ENCODE peak calls at places on chromosomes 1 and 21, in nine cellular contexts. One of them, this sample, is unnamed.
A peak's percentile ranks its signal among the peaks of the same experiment; 100 is the strongest.

GRCh38 chr1:3190256-3191041 is 121.4 kb downstream of the PRDM16 start:
- DNase-seq in choroid plexus epithelial cell: no peak
- DNase-seq in MM.1S: no peak
- DNase-seq in BJ: no peak
- DNase-seq in neural progenitor cell: peak; percentile 36
- DNase-seq in RWPE2: no peak
- DNase-seq in heart left ventricle: no peak
- DNase-seq in tibial artery: no peak
- DNase-seq in right lobe of liver: no peak
- DNase-seq in this sample: no peak

GRCh38 chr1:90924982-90925381 is 96.9 kb downstream of the ZNF644 start:
- DNase-seq in choroid plexus epithelial cell: peak; percentile 62
- DNase-seq in MM.1S: no peak
- DNase-seq in BJ: no peak
- DNase-seq in neural progenitor cell: peak; percentile 86
- DNase-seq in RWPE2: no peak
- DNase-seq in heart left ventricle: no peak
- DNase-seq in tibial artery: no peak
- DNase-seq in right lobe of liver: no peak
- DNase-seq in this sample: no peak

GRCh38 chr1:167056529-167057296 is 33.5 kb downstream of the GPA33 start:
- DNase-seq in choroid plexus epithelial cell: no peak
- DNase-seq in MM.1S: no peak
- DNase-seq in BJ: no peak
- DNase-seq in neural progenitor cell: peak; percentile 49
- DNase-seq in RWPE2: no peak
- DNase-seq in heart left ventricle: no peak
- DNase-seq in tibial artery: no peak
- DNase-seq in right lobe of liver: no peak
- DNase-seq in this sample: no peak

GRCh38 chr1:179369751-179370341 is 4.1 kb downstream of the AXDND1 start:
- DNase-seq in choroid plexus epithelial cell: peak; percentile 86
- DNase-seq in MM.1S: peak; percentile 85
- DNase-seq in BJ: no peak
- DNase-seq in neural progenitor cell: peak; percentile 75
- DNase-seq in RWPE2: no peak
- DNase-seq in heart left ventricle: no peak
- DNase-seq in tibial artery: no peak
- DNase-seq in right lobe of liver: no peak
- DNase-seq in this sample: no peak

GRCh38 chr1:1954831-1955441 is 35.9 kb upstream of the TMEM52 start:
- DNase-seq in choroid plexus epithelial cell: no peak
- DNase-seq in MM.1S: no peak
- DNase-seq in BJ: no peak
- DNase-seq in neural progenitor cell: no peak
- DNase-seq in RWPE2: no peak
- DNase-seq in heart left ventricle: no peak
- DNase-seq in tibial artery: no peak
- DNase-seq in right lobe of liver: no peak
- DNase-seq in this sample: no peak

GRCh38 chr1:53189061-53189460 is 7.6 kb upstream of the CPT2 start:
- DNase-seq in choroid plexus epithelial cell: no peak
- DNase-seq in MM.1S: no peak
- DNase-seq in BJ: no peak
- DNase-seq in neural progenitor cell: no peak
- DNase-seq in RWPE2: no peak
- DNase-seq in heart left ventricle: no peak
- DNase-seq in tibial artery: no peak
- DNase-seq in right lobe of liver: no peak
- DNase-seq in this sample: no peak

GRCh38 chr1:17531682-17532487 is 7.6 kb upstream of the ARHGEF10L start:
- DNase-seq in choroid plexus epithelial cell: peak; percentile 45
- DNase-seq in MM.1S: no peak
- DNase-seq in BJ: no peak
- DNase-seq in neural progenitor cell: peak; percentile 6
- DNase-seq in RWPE2: no peak
- DNase-seq in heart left ventricle: peak; percentile 68
- DNase-seq in tibial artery: peak; percentile 82
- DNase-seq in right lobe of liver: no peak
- DNase-seq in this sample: no peak

GRCh38 chr1:60504206-60504868 is 430.8 kb upstream of the C1orf87 start:
- DNase-seq in choroid plexus epithelial cell: peak; percentile 38
- DNase-seq in MM.1S: no peak
- DNase-seq in BJ: no peak
- DNase-seq in neural progenitor cell: no peak
- DNase-seq in RWPE2: no peak
- DNase-seq in heart left ventricle: no peak
- DNase-seq in tibial artery: no peak
- DNase-seq in right lobe of liver: no peak
- DNase-seq in this sample: no peak

GRCh38 chr1:211944733-211945500 is 90.4 kb downstream of the INTS7 start:
- DNase-seq in choroid plexus epithelial cell: peak; percentile 27
- DNase-seq in MM.1S: no peak
- DNase-seq in BJ: no peak
- DNase-seq in neural progenitor cell: peak; percentile 65
- DNase-seq in RWPE2: peak; percentile 67
- DNase-seq in heart left ventricle: no peak
- DNase-seq in tibial artery: no peak
- DNase-seq in right lobe of liver: peak; percentile 93
- DNase-seq in this sample: peak; percentile 90

GRCh38 chr1:2629627-2630497 is 3.0 kb downstream of the MMEL1 start:
- DNase-seq in choroid plexus epithelial cell: no peak
- DNase-seq in MM.1S: no peak
- DNase-seq in BJ: no peak
- DNase-seq in neural progenitor cell: no peak
- DNase-seq in RWPE2: peak; percentile 51
- DNase-seq in heart left ventricle: no peak
- DNase-seq in tibial artery: no peak
- DNase-seq in right lobe of liver: peak; percentile 37
- DNase-seq in this sample: no peak

GRCh38 chr1:36133484-36133883 is 8.5 kb upstream of the COL8A2 start:
- DNase-seq in choroid plexus epithelial cell: peak; percentile 67
- DNase-seq in MM.1S: no peak
- DNase-seq in BJ: peak; percentile 88
- DNase-seq in neural progenitor cell: no peak
- DNase-seq in RWPE2: peak; percentile 92
- DNase-seq in heart left ventricle: peak; percentile 42
- DNase-seq in tibial artery: peak; percentile 74
- DNase-seq in right lobe of liver: no peak
- DNase-seq in this sample: peak; percentile 84

GRCh38 chr1:37391181-37391949 is 83.0 kb upstream of the ZC3H12A start:
- DNase-seq in choroid plexus epithelial cell: peak; percentile 3
- DNase-seq in MM.1S: no peak
- DNase-seq in BJ: no peak
- DNase-seq in neural progenitor cell: peak; percentile 86
- DNase-seq in RWPE2: no peak
- DNase-seq in heart left ventricle: no peak
- DNase-seq in tibial artery: no peak
- DNase-seq in right lobe of liver: no peak
- DNase-seq in this sample: no peak

GRCh38 chr21:14095021-14095420 is 115.7 kb downstream of the LIPI start:
- DNase-seq in choroid plexus epithelial cell: no peak
- DNase-seq in MM.1S: no peak
- DNase-seq in BJ: no peak
- DNase-seq in neural progenitor cell: peak; percentile 71
- DNase-seq in RWPE2: no peak
- DNase-seq in heart left ventricle: no peak
- DNase-seq in tibial artery: no peak
- DNase-seq in right lobe of liver: no peak
- DNase-seq in this sample: no peak

GRCh38 chr1:225962440-225962975 is 21.5 kb upstream of the LEFTY2 start:
- DNase-seq in choroid plexus epithelial cell: peak; percentile 41
- DNase-seq in MM.1S: peak; percentile 46
- DNase-seq in BJ: no peak
- DNase-seq in neural progenitor cell: peak; percentile 82
- DNase-seq in RWPE2: no peak
- DNase-seq in heart left ventricle: peak; percentile 22
- DNase-seq in tibial artery: no peak
- DNase-seq in right lobe of liver: peak; percentile 43
- DNase-seq in this sample: no peak

GRCh38 chr1:194117582-194117981 is 931.2 kb upstream of the B3GALT2 start:
- DNase-seq in choroid plexus epithelial cell: no peak
- DNase-seq in MM.1S: no peak
- DNase-seq in BJ: no peak
- DNase-seq in neural progenitor cell: peak; percentile 39
- DNase-seq in RWPE2: no peak
- DNase-seq in heart left ventricle: no peak
- DNase-seq in tibial artery: no peak
- DNase-seq in right lobe of liver: no peak
- DNase-seq in this sample: no peak

GRCh38 chr21:28827422-28827821 is 165.3 kb downstream of the LTN1 start:
- DNase-seq in choroid plexus epithelial cell: no peak
- DNase-seq in MM.1S: no peak
- DNase-seq in BJ: no peak
- DNase-seq in neural progenitor cell: no peak
- DNase-seq in RWPE2: no peak
- DNase-seq in heart left ventricle: no peak
- DNase-seq in tibial artery: no peak
- DNase-seq in right lobe of liver: no peak
- DNase-seq in this sample: no peak

GRCh38 chr1:8194481-8195227 is 123.3 kb upstream of the SLC45A1 start:
- DNase-seq in choroid plexus epithelial cell: no peak
- DNase-seq in MM.1S: no peak
- DNase-seq in BJ: no peak
- DNase-seq in neural progenitor cell: no peak
- DNase-seq in RWPE2: no peak
- DNase-seq in heart left ventricle: no peak
- DNase-seq in tibial artery: no peak
- DNase-seq in right lobe of liver: no peak
- DNase-seq in this sample: no peak

GRCh38 chr1:68954841-68955240 is 458.0 kb upstream of the DEPDC1 start:
- DNase-seq in choroid plexus epithelial cell: no peak
- DNase-seq in MM.1S: no peak
- DNase-seq in BJ: no peak
- DNase-seq in neural progenitor cell: no peak
- DNase-seq in RWPE2: no peak
- DNase-seq in heart left ventricle: no peak
- DNase-seq in tibial artery: no peak
- DNase-seq in right lobe of liver: no peak
- DNase-seq in this sample: no peak

GRCh38 chr1:207824691-207825090 is 72.8 kb downstream of the CD46 start:
- DNase-seq in choroid plexus epithelial cell: peak; percentile 59
- DNase-seq in MM.1S: no peak
- DNase-seq in BJ: no peak
- DNase-seq in neural progenitor cell: no peak
- DNase-seq in RWPE2: no peak
- DNase-seq in heart left ventricle: no peak
- DNase-seq in tibial artery: peak; percentile 66
- DNase-seq in right lobe of liver: no peak
- DNase-seq in this sample: peak; percentile 74

DNA sequence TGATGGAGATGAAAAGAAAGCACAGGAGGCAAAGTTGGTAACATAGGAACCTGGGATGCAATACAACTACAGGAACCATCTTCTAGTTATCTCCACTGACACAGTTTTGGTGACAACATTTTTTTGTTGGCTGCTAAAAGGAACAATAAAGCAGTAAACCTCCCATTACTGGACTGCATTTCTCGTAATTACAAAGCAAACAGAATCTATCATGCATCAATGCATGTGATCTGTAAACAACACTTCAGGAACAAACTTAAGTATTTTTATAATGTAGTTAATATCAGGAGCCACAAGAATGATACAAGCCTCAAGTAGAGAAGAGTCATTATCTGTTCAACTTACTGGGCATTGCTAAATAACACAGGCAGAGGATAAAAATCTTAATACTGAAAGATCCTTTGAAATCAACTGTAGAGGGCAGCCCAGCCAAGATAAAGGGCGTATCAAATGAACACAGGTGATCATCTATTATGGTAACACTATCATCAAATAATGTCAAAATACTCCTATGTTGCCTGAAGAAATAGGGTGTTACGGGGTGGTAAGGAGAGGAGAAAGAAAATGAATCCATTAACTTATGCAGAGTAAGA is 193.3 kb downstream of the EIF4G3 start:
- DNase-seq in choroid plexus epithelial cell: no peak
- DNase-seq in MM.1S: no peak
- DNase-seq in BJ: no peak
- DNase-seq in neural progenitor cell: no peak
- DNase-seq in RWPE2: no peak
- DNase-seq in heart left ventricle: no peak
- DNase-seq in tibial artery: no peak
- DNase-seq in right lobe of liver: no peak
- DNase-seq in this sample: no peak
- TF ChIP-seq CTCF in choroid plexus epithelial cell: no peak
- TF ChIP-seq CTCF in MM.1S: no peak
- TF ChIP-seq CTCF in BJ: no peak
- TF ChIP-seq CTCF in neural progenitor cell: peak; percentile 4
- TF ChIP-seq CTCF in RWPE2: no peak
- TF ChIP-seq CTCF in heart left ventricle: no peak
- TF ChIP-seq CTCF in tibial artery: no peak
- TF ChIP-seq CTCF in right lobe of liver: peak; percentile 29
- TF ChIP-seq CTCF in this sample: peak; percentile 37

GRCh38 chr21:33011462-33011861 is 14.3 kb upstream of the OLIG2 start:
- DNase-seq in choroid plexus epithelial cell: peak; percentile 56
- DNase-seq in MM.1S: no peak
- DNase-seq in BJ: no peak
- DNase-seq in neural progenitor cell: no peak
- DNase-seq in RWPE2: peak; percentile 85
- DNase-seq in heart left ventricle: no peak
- DNase-seq in tibial artery: peak; percentile 45
- DNase-seq in right lobe of liver: no peak
- DNase-seq in this sample: peak; percentile 78

GRCh38 chr21:33013618-33014017 is 12.1 kb upstream of the OLIG2 start:
- DNase-seq in choroid plexus epithelial cell: no peak
- DNase-seq in MM.1S: no peak
- DNase-seq in BJ: no peak
- DNase-seq in neural progenitor cell: peak; percentile 29
- DNase-seq in RWPE2: no peak
- DNase-seq in heart left ventricle: no peak
- DNase-seq in tibial artery: no peak
- DNase-seq in right lobe of liver: no peak
- DNase-seq in this sample: no peak

GRCh38 chr21:33007747-33008146 is 18.0 kb upstream of the OLIG2 start:
- DNase-seq in choroid plexus epithelial cell: no peak
- DNase-seq in MM.1S: no peak
- DNase-seq in BJ: no peak
- DNase-seq in neural progenitor cell: no peak
- DNase-seq in RWPE2: no peak
- DNase-seq in heart left ventricle: no peak
- DNase-seq in tibial artery: no peak
- DNase-seq in right lobe of liver: no peak
- DNase-seq in this sample: no peak
- H3K4me3 ChIP-seq in choroid plexus epithelial cell: no peak overlapping the region
- H3K4me3 ChIP-seq in MM.1S: no peak overlapping the region
- H3K4me3 ChIP-seq in BJ: no peak overlapping the region
- H3K4me3 ChIP-seq in neural progenitor cell: no peak overlapping the region
- H3K4me3 ChIP-seq in RWPE2: no peak overlapping the region
- H3K4me3 ChIP-seq in heart left ventricle: no peak overlapping the region
- H3K4me3 ChIP-seq in tibial artery: no peak overlapping the region
- H3K4me3 ChIP-seq in right lobe of liver: no peak overlapping the region
- H3K4me3 ChIP-seq in this sample: no peak overlapping the region

GRCh38 chr1:51344602-51345299 is 14.4 kb upstream of the TTC39A start:
- DNase-seq in choroid plexus epithelial cell: no peak
- DNase-seq in MM.1S: no peak
- DNase-seq in BJ: no peak
- DNase-seq in neural progenitor cell: peak; percentile 47
- DNase-seq in RWPE2: no peak
- DNase-seq in heart left ventricle: no peak
- DNase-seq in tibial artery: no peak
- DNase-seq in right lobe of liver: no peak
- DNase-seq in this sample: no peak
- TF ChIP-seq CTCF in choroid plexus epithelial cell: no peak
- TF ChIP-seq CTCF in MM.1S: no peak
- TF ChIP-seq CTCF in BJ: no peak
- TF ChIP-seq CTCF in neural progenitor cell: peak; percentile 26
- TF ChIP-seq CTCF in RWPE2: peak; percentile 35
- TF ChIP-seq CTCF in heart left ventricle: no peak
- TF ChIP-seq CTCF in tibial artery: no peak
- TF ChIP-seq CTCF in right lobe of liver: peak; percentile 29
- TF ChIP-seq CTCF in this sample: no peak

GRCh38 chr1:23977187-23977853 is 2.8 kb downstream of the SRSF10 start:
- DNase-seq in choroid plexus epithelial cell: no peak
- DNase-seq in MM.1S: peak; percentile 18
- DNase-seq in BJ: no peak
- DNase-seq in neural progenitor cell: no peak
- DNase-seq in RWPE2: no peak
- DNase-seq in heart left ventricle: no peak
- DNase-seq in tibial artery: no peak
- DNase-seq in right lobe of liver: no peak
- DNase-seq in this sample: no peak
- H3K4me3 ChIP-seq in choroid plexus epithelial cell: peak overlapping the region; percentile 7
- H3K4me3 ChIP-seq in MM.1S: no peak overlapping the region
- H3K4me3 ChIP-seq in BJ: no peak overlapping the region
- H3K4me3 ChIP-seq in neural progenitor cell: peak overlapping the region; percentile 98
- H3K4me3 ChIP-seq in RWPE2: no peak overlapping the region
- H3K4me3 ChIP-seq in heart left ventricle: peak overlapping the region; percentile 84
- H3K4me3 ChIP-seq in tibial artery: peak overlapping the region; percentile 25
- H3K4me3 ChIP-seq in right lobe of liver: no peak overlapping the region
- H3K4me3 ChIP-seq in this sample: no peak overlapping the region

This sample was measured in epithelial cell of proximal tubule.